ENCODE peak calls at places on chromosomes 6 and 20, in seven cellular contexts. O, M, T, Z, K, Y and X are unnamed samples.

GRCh38 chr20:57819981-57820380 is 110.2 kb upstream of the PMEPA1 start:
- DNase-seq in O (no peak), M (no peak), T (no peak), Z (no peak), K (no peak), Y (no peak), X (no peak)

GRCh38 chr6:138485005-138485545 is 14.2 kb downstream of the NHSL1 start:
- DNase-seq in O (no peak), M (no peak), T (peak), Z (no peak), K (no peak), Y (no peak), X (no peak)

GRCh38 chr20:53387983-53388675 is 205.5 kb downstream of the ZNF217 start:
- DNase-seq in O (peak), M (no peak), T (no peak), Z (no peak), K (no peak), Y (no peak), X (no peak)

GRCh38 chr6:159829515-159829914 is 29.4 kb downstream of the PNLDC1 start:
- DNase-seq in O (no peak), M (no peak), T (no peak), Z (no peak), K (no peak), Y (no peak), X (peak)

GRCh38 chr20:36663026-36663425 is 17.0 kb upstream of the SLA2 start:
- DNase-seq in O (no peak), M (no peak), T (no peak), Z (no peak), K (no peak), Y (no peak), X (no peak)

GRCh38 chr6:18515767-18516166 is 128.6 kb downstream of the RNF144B start:
- DNase-seq in O (no peak), M (no peak), T (no peak), Z (no peak), K (no peak), Y (no peak), X (no peak)

GRCh38 chr6:35048031-35048613 is 93.0 kb downstream of the TCP11 start:
- DNase-seq in O (no peak), M (no peak), T (no peak), Z (no peak), K (no peak), Y (no peak), X (no peak)

GRCh38 chr6:153130515-153131036 is 506 bp downstream of the RGS17 start:
- DNase-seq in O (no peak), M (no peak), T (no peak), Z (no peak), K (peak), Y (no peak), X (no peak)

GRCh38 chr6:24408719-24409410 is 6.1 kb downstream of the MRS2 start:
- DNase-seq in O (no peak), M (no peak), T (no peak), Z (no peak), K (no peak), Y (no peak), X (no peak)

GRCh38 chr6:118377711-118378414 is 170.2 kb upstream of the PLN start:
- DNase-seq in O (no peak), M (no peak), T (no peak), Z (no peak), K (no peak), Y (no peak), X (peak)

GRCh38 chr20:31720486-31721407 is 1.9 kb downstream of the BCL2L1 start:
- DNase-seq in O (no peak), M (no peak), T (no peak), Z (peak), K (no peak), Y (no peak), X (no peak)

GRCh38 chr6:170449231-170449630 is 103.9 kb downstream of the PSMB1 start:
- DNase-seq in O (no peak), M (no peak), T (peak), Z (no peak), K (no peak), Y (no peak), X (no peak)

GRCh38 chr6:17313971-17314370 is 32.8 kb downstream of the RBM24 start:
- DNase-seq in O (no peak), M (no peak), T (no peak), Z (no peak), K (no peak), Y (no peak), X (no peak)

GRCh38 chr6:20400476-20401402 is 940 bp upstream of the E2F3 start:
- DNase-seq in O (peak), M (no peak), T (peak), Z (no peak), K (peak), Y (peak), X (peak)

GRCh38 chr6:15501806-15502450 is 160.9 kb downstream of the DTNBP1 start:
- DNase-seq in O (no peak), M (peak), T (peak), Z (no peak), K (no peak), Y (no peak), X (no peak)

GRCh38 chr20:35854697-35855434 is 83.1 kb downstream of the PHF20 start:
- DNase-seq in O (no peak), M (no peak), T (no peak), Z (no peak), K (no peak), Y (no peak), X (no peak)

GRCh38 chr6:20340459-20340858 is 61.2 kb upstream of the E2F3 start:
- DNase-seq in O (no peak), M (no peak), T (no peak), Z (no peak), K (no peak), Y (no peak), X (no peak)

GRCh38 chr6:112899541-112899940 is 552.4 kb downstream of the RFPL4B start:
- DNase-seq in O (no peak), M (no peak), T (no peak), Z (no peak), K (no peak), Y (no peak), X (no peak)

GRCh38 chr6:41602864-41603608 is 35.2 kb upstream of the MDFI start:
- DNase-seq in O (peak), M (peak), T (peak), Z (peak), K (peak), Y (peak), X (peak)

GRCh38 chr20:44610313-44610965 is 28.1 kb downstream of the PKIG start:
- DNase-seq in O (peak), M (no peak), T (no peak), Z (no peak), K (no peak), Y (no peak), X (no peak)

GRCh38 chr6:139392834-139393233 is 18.4 kb upstream of the CITED2 start:
- DNase-seq in O (no peak), M (no peak), T (peak), Z (no peak), K (no peak), Y (no peak), X (no peak)

GRCh38 chr6:96156425-96156824 is 140.7 kb downstream of the FUT9 start:
- DNase-seq in O (no peak), M (no peak), T (no peak), Z (no peak), K (no peak), Y (no peak), X (no peak)

GRCh38 chr6:151289399-151290007 is 49.7 kb downstream of the AKAP12 start:
- DNase-seq in O (no peak), M (no peak), T (no peak), Z (no peak), K (no peak), Y (no peak), X (no peak)

GRCh38 chr20:815914-816606 is 17.5 kb upstream of the FAM110A start:
- DNase-seq in O (peak), M (no peak), T (peak), Z (peak), K (peak), Y (peak), X (peak)

GRCh38 chr6:71982385-71982784 is 96.0 kb downstream of the RIMS1 start:
- DNase-seq in O (no peak), M (no peak), T (no peak), Z (no peak), K (peak), Y (no peak), X (no peak)

GRCh38 chr20:57399587-57400261 is 8.5 kb downstream of the RBM38 start:
- DNase-seq in O (peak), M (no peak), T (no peak), Z (peak), K (no peak), Y (peak), X (peak)

GRCh38 chr6:5865492-5866031 is 141.2 kb downstream of the NRN1 start:
- DNase-seq in O (no peak), M (no peak), T (no peak), Z (no peak), K (no peak), Y (no peak), X (no peak)

GRCh38 chr6:48032156-48032555 is 78.8 kb downstream of the PTCHD4 start:
- DNase-seq in O (no peak), M (peak), T (peak), Z (no peak), K (peak), Y (no peak), X (no peak)

GRCh38 chr6:76221525-76221924 is 149.1 kb upstream of the IMPG1 start:
- DNase-seq in O (no peak), M (no peak), T (no peak), Z (no peak), K (no peak), Y (no peak), X (no peak)

GRCh38 chr20:57811373-57812020 is 101.7 kb upstream of the PMEPA1 start:
- DNase-seq in O (no peak), M (no peak), T (peak), Z (no peak), K (no peak), Y (peak), X (no peak)

GRCh38 chr20:3798405-3798768 is 2.3 kb downstream of the CDC25B start:
- DNase-seq in O (no peak), M (no peak), T (no peak), Z (no peak), K (no peak), Y (no peak), X (peak)

GRCh38 chr6:65538644-65539043 is 168.4 kb downstream of the EYS start:
- DNase-seq in O (no peak), M (no peak), T (no peak), Z (no peak), K (no peak), Y (no peak), X (no peak)

GRCh38 chr6:133671376-133671775 is 217.5 kb upstream of the TCF21 start:
- DNase-seq in O (no peak), M (no peak), T (no peak), Z (no peak), K (no peak), Y (no peak), X (no peak)

GRCh38 chr20:38645980-38646858 is 44.6 kb downstream of the ARHGAP40 start:
- DNase-seq in O (peak), M (peak), T (peak), Z (peak), K (peak), Y (peak), X (peak)
- TF ChIP-seq CTCF in O (peak), M (peak), T (peak), Z (peak), K (peak), Y (peak), X (peak)

DNA sequence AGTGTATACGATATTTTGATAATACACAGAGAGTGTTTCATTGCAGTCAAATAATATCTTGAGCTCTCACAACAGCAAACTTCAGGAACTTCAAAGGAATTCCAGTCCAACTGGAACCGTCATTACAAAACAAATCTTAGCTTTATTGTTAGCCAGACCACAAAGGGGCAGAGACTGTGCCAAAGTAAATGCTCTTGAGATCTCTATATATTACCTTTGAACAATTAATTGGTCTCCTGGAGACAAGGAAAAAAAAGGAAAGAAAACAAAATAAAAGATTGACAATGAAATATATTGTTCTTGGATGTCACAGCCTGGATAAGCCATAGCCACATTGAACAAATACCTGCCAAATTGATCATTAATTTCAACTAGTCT is 70.0 kb downstream of the FOXC1 start:
- DNase-seq in O (no peak), M (no peak), T (peak), Z (no peak), K (peak), Y (no peak), X (no peak)
- TF ChIP-seq CTCF in O (no peak), M (no peak), T (no peak), Z (no peak), K (no peak), Y (no peak), X (no peak)

GRCh38 chr6:117352466-117353081 is 73.2 kb downstream of the ROS1 start:
- DNase-seq in O (no peak), M (no peak), T (peak), Z (no peak), K (peak), Y (no peak), X (no peak)
- TF ChIP-seq CTCF in O (peak), M (peak), T (peak), Z (no peak), K (peak), Y (no peak), X (peak)

GRCh38 chr6:143251288-143251687 is 190.6 kb downstream of the AIG1 start:
- DNase-seq in O (no peak), M (no peak), T (no peak), Z (no peak), K (no peak), Y (no peak), X (no peak)
- TF ChIP-seq CTCF in O (no peak), M (no peak), T (no peak), Z (no peak), K (no peak), Y (no peak), X (no peak)

GRCh38 chr6:37816599-37817375 is 2.7 kb upstream of the ZFAND3 start:
- DNase-seq in O (no peak), M (no peak), T (no peak), Z (no peak), K (no peak), Y (no peak), X (no peak)

GRCh38 chr6:37819177-37819801 is at the start of gene ZFAND3:
- DNase-seq in O (peak), M (peak), T (peak), Z (peak), K (peak), Y (peak), X (peak)

GRCh38 chr6:37819802-37820712 is 530 bp downstream of the ZFAND3 start:
- DNase-seq in O (peak), M (no peak), T (peak), Z (peak), K (peak), Y (peak), X (peak)

GRCh38 chr6:37820713-37821069 is 1.2 kb downstream of the ZFAND3 start:
- DNase-seq in O (no peak), M (no peak), T (no peak), Z (no peak), K (peak), Y (no peak), X (no peak)

DNA sequence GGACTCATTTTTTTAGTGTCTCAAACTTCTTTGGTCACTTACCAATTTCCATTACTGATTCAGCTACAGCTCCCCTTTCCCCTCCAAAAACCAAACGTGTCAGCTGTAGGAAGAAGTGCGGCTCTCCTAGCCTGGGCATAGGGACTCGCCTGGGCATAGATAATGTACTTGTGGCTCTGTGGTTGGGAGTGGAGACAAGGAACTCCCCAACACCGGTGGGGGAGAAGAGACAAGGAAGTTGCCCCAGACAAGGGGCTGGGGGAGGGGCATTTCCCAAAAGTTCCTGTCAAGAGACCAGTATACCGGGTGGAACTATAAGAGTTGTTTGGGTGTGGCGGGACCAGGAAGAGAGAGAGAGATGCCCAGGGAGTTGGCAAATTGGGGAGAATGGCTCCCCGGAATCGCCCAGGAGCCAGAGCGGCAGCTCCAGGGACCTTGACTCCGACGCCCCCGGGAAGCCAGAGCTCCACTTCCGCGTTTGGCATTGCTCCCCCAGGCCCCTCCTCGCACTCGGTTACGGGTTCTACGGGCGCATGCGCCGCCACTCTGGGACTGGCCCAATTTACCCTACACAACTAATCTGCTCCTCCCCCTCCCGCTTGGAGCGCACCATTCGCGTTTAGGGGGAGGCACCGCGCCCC is 871 bp upstream of the ZFAND3 start:
- DNase-seq in O (peak), M (peak), T (peak), Z (peak), K (peak), Y (peak), X (peak)
- TF ChIP-seq CTCF in O (no peak), M (no peak), T (no peak), Z (no peak), K (no peak), Y (no peak), X (no peak)